ENCODE peak calls at places on chromosomes 5 and 9, in seven cellular contexts. R is gastrocnemius medialis, H is IMR-90, A is stomach, V is thyroid gland, C is HepG2, T is spleen. I is an unnamed sample. For H3K27me3, the result is how much of the 10 kb centered on the place peaks cover.

GRCh38 chr9:37529111-37529510 is 43.4 kb downstream of the POLR1E start:
- DNase-seq in C (no peak), H (no peak), T (peak), A (peak), V (no peak), R (peak), I (no peak)

GRCh38 chr5:65062684-65063083 is 294.0 kb downstream of the CWC27 start:
- DNase-seq in R (peak), T (no peak), A (no peak), H (peak), V (peak), C (no peak), I (no peak)

GRCh38 chr9:573551-574410 is 267.7 kb upstream of the DMRT1 start:
- DNase-seq in V (peak), H (no peak), T (no peak), C (peak), A (no peak), R (no peak), I (peak)

GRCh38 chr9:91908293-91908623 is 41.8 kb downstream of the ROR2 start:
- DNase-seq in C (no peak), R (no peak), H (no peak), T (no peak), V (no peak), A (no peak), I (no peak)

GRCh38 chr5:81233080-81233634 is at the start of gene CKMT2:
- DNase-seq in A (peak), T (peak), C (peak), V (peak), H (no peak), R (peak), I (peak)

GRCh38 chr5:159208508-159209437 is 580 bp downstream of the RNF145 start:
- DNase-seq in T (no peak), H (peak), C (peak), R (no peak), V (peak), A (peak), I (peak)

GRCh38 chr5:180492226-180492903 is 1.8 kb upstream of the CNOT6 start:
- DNase-seq in T (no peak), V (no peak), C (no peak), A (no peak), H (no peak), R (no peak), I (no peak)

GRCh38 chr9:135500525-135501260 is at the start of gene MRPS2:
- DNase-seq in C (peak), R (peak), A (peak), H (peak), V (peak), T (peak), I (peak)

GRCh38 chr5:176368726-176369125 is 3.4 kb downstream of the ARL10 start:
- DNase-seq in A (no peak), R (no peak), C (no peak), V (no peak), T (no peak), H (no peak), I (no peak)

GRCh38 chr5:60125636-60126035 is 232.1 kb upstream of the PDE4D start:
- DNase-seq in C (no peak), A (no peak), V (no peak), R (no peak), H (no peak), T (no peak), I (no peak)

GRCh38 chr9:15299374-15299939 is 7.6 kb downstream of the TTC39B start:
- DNase-seq in A (no peak), C (no peak), T (peak), V (no peak), H (no peak), R (no peak), I (no peak)

GRCh38 chr5:147690595-147690994 is 91.9 kb downstream of the JAKMIP2 start:
- DNase-seq in A (peak), V (no peak), R (no peak), T (no peak), H (peak), C (peak), I (no peak)

GRCh38 chr9:91503650-91504007 is 80.0 kb upstream of the NFIL3 start:
- DNase-seq in A (no peak), H (peak), V (no peak), R (no peak), C (no peak), T (no peak), I (no peak)

GRCh38 chr9:104911029-104911607 is 16.8 kb downstream of the ABCA1 start:
- DNase-seq in V (peak), T (no peak), R (no peak), H (peak), C (peak), A (no peak), I (no peak)

GRCh38 chr5:138354926-138355378 is 2.5 kb downstream of the KDM3B start:
- DNase-seq in C (peak), R (no peak), V (peak), H (peak), T (no peak), A (no peak), I (no peak)

GRCh38 chr5:36602711-36603321 is 3.6 kb upstream of the SLC1A3 start:
- DNase-seq in T (no peak), V (peak), A (no peak), C (no peak), H (no peak), R (no peak), I (no peak)
- TF ChIP-seq CTCF in T (no peak), V (peak), A (no peak), C (no peak), H (no peak), R (no peak), I (no peak)

DNA sequence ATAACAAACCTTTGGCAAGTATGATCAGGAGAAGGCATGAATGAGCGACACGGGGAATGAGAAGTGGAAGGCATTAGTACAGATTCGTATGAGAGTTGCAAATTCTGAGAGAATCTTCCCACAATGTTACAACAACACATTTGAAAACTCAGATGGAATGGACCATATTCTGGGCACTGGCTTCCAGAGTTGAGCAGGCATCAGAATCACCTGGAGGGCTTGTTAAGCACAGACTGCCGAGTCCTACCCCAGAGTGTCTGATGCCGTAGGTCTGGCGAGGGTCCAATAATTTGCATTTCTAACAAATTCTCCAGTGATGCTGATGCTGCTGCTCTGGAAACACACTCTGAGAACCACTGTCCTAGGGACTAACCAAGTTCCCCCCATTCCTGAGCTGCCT is 2.9 kb upstream of the TLX3 start:
- DNase-seq in A (no peak), V (no peak), C (no peak), R (no peak), H (no peak), T (no peak), I (no peak)
- H3K27me3 ChIP-seq in A (under half), V (under half), C (under half), R (half or more), H (half or more), T (half or more), I (half or more)

GRCh38 chr9:127568618-127568970 is 43.5 kb upstream of the STXBP1 start:
- DNase-seq in A (no peak), H (no peak), T (no peak), V (no peak), C (no peak), R (no peak), I (no peak)
- TF ChIP-seq POLR2A in A (no peak), H (no peak), T (no peak), V (no peak), C (no peak), R (no peak), I (no peak)

DNA sequence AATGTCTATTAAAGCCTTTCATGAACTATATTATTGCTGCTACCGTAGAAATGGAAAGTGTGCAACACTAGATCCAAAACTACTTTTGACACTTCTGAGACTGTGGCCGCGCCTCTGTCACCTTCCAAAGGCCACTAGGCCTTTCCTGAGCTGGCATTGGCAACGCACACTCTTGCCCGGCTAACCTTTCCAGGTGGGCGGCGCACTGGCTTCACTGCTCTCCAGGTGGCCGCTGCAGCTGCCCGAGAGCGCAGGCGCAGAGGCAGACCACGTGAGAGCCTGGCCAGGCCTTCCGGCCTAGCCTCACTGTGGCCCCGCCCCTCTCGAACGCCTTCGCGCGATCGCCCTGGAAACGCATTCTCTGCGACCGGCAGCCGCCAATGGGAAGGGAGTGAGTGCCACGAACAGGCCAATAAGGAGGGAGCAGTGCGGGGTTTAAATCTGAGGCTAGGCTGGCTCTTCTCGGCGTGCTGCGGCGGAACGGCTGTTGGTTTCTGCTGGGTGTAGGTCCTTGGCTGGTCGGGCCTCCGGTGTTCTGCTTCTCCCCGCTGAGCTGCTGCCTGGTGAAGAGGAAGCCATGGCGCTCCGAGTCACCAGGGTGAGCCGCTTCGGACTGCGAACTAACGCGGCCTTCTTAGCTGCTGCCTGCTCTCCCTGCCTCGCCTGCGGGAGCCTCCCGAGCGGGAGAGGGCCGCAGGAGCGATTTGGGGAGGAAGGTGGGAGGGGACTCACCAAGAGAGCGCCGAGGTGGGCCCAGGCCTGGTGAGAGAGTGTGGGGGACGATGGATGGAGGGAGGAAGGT is at the start of gene CCNB1:
- DNase-seq in T (peak), C (peak), R (peak), A (peak), H (peak), V (peak), I (peak)
- TF ChIP-seq CTCF in T (peak), C (peak), R (no peak), A (no peak), H (no peak), V (peak), I (no peak)

GRCh38 chr9:93950619-93951601 is 4.2 kb downstream of the BARX1 start:
- DNase-seq in T (no peak), H (no peak), A (peak), V (peak), R (no peak), C (no peak), I (no peak)
- H3K27me3 ChIP-seq in T (half or more), H (half or more), A (under half), V (half or more), R (half or more), C (under half), I (half or more)

DNA sequence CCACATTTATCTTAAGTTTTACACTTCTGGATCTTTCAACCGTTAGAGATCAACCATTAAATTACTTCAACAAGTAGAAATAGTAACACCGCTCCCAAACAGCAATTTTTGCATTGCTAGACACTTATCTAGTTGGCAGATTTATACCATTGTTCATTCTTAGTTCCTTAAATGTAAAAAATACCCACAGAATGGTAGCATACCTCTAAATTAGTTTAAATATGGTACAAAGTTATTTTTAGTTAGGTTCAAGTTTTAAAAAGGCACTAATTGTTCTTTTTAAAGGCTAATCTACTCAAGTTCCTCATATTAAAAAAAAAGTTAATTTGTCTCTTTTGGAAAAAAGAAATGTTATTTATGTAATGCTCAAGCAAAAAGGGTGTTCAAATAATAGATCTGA is 8.1 kb downstream of the PFDN1 start:
- DNase-seq in H (no peak), V (no peak), T (no peak), C (no peak), A (no peak), R (no peak), I (no peak)
- TF ChIP-seq POLR2A in H (no peak), V (no peak), T (no peak), C (no peak), A (no peak), R (no peak), I (no peak)

DNA sequence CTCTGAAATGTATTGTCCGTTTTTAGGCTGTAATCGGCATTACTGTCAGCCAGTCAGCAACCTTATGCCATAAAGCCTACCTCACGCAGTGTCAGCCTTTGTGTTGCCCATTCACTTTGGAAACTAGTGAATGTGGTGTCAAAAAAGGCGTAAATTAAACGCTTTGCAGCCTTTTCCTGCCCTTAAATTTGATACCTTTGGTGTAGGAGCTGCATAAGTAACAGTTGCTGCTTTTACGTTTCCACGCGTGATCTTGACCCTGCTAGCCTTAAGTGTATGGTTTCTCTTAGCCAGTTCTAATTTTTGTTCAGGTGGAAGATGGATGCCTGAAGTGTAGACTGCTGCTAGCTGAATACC is 257.7 kb downstream of the EPB41L4A start:
- DNase-seq in C (no peak), R (no peak), V (no peak), A (no peak), T (no peak), H (no peak), I (no peak)
- TF ChIP-seq CTCF in C (no peak), R (no peak), V (no peak), A (no peak), T (no peak), H (no peak), I (no peak)

GRCh38 chr9:99831857-99832557 is 10.3 kb downstream of the NR4A3 start:
- DNase-seq in V (no peak), R (no peak), H (no peak), A (no peak), C (no peak), T (no peak), I (no peak)
- H3K27me3 ChIP-seq in V (under half), R (under half), H (under half), A (under half), C (under half), T (under half), I (under half)

DNA sequence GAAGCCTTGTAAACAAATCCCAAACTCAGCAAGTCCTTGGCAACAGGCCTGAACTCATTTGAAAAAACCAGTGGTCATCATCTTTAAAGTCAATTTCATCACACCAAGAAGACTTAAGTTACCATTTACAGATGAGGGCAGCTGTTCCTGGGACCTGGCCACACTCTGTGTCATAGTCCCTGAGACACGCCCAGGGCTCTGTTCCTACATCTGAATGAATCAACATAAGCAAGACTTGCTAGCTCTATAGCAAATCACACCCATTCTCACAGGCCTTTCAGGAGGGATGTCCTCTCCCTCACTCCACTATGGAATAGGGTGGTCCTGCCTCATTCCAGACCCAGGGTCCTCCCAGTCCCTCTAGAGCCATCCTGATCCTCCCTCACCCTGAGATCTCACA is 142.8 kb downstream of the NSG2 start:
- DNase-seq in V (no peak), H (no peak), R (no peak), C (no peak), T (no peak), A (no peak), I (no peak)
- TF ChIP-seq POLR2A in V (no peak), H (no peak), R (no peak), C (no peak), T (no peak), A (no peak), I (no peak)

DNA sequence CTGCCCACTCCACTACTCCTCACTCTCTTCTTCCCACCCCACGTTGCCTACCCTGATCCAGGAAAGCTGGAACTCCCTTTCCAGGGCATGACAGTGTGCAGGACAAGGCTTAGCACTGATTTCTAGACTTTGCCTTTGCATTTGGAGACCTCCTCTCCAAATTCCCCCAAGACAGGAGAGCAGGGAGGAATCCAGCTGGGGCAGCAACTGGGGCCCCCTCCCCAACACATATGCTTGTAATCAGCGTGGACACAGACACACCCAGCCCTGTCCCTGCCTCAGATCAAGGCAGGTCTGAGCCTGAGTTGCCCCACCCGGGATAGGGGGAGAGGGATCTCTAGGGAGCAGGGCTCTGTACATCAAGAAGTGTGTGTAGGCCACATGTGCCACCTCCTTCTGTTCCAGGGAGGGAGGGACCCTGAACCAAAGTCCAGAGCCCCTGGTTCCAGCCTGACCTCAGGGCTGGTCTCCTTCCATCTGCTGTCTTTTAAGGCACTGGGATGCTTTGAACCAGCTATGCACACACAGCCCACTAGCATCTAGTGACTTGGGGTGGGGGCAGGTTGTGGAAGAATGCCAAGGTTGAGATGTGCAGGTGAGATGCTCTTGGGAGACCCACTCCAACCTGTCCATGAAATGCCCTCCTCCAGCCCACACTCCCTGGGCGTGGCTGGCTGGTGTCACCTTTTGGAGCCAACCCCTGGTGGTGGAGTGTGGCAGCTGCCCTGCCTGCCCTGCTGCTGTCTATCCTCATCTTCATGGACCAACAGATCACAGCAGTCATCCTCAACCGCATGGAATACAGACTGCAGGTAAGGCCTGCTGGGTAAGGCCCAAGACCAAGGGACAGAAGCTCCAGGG is 7.0 kb downstream of the SLC4A9 start:
- DNase-seq in A (no peak), V (no peak), R (no peak), H (no peak), T (no peak), C (no peak), I (no peak)
- TF ChIP-seq CTCF in A (no peak), V (no peak), R (no peak), H (no peak), T (no peak), C (no peak), I (no peak)